ENCODE peak calls at places on chromosomes 6 and 20, in eight cellular contexts. C, J, E, B, T, H, W and K are unnamed samples.

GRCh38 chr6:14453712-14454466 is 336.3 kb downstream of the CD83 start:
- DNase-seq in B (no peak), H (no peak), C (no peak), T (no peak), E (no peak), W (no peak), J (no peak), K (no peak)

GRCh38 chr20:768426-768978 is at the start of gene SLC52A3:
- DNase-seq in B (peak), J (peak), C (no peak), E (peak), W (peak), H (no peak), T (no peak), K (peak)

GRCh38 chr20:53087034-53087777 is 115.0 kb downstream of the TSHZ2 start:
- DNase-seq in W (no peak), T (peak), E (no peak), C (no peak), B (no peak), J (no peak), H (no peak), K (no peak)

GRCh38 chr6:72819609-72820008 is 197.7 kb downstream of the KCNQ5 start:
- DNase-seq in H (no peak), B (no peak), T (no peak), J (no peak), E (no peak), W (no peak), C (no peak), K (peak)

GRCh38 chr20:3543901-3544507 is 73.2 kb downstream of the ATRN start:
- DNase-seq in E (peak), W (no peak), C (no peak), B (peak), T (no peak), J (no peak), H (no peak), K (peak)

GRCh38 chr6:41040101-41040910 is 1.3 kb upstream of the UNC5CL start:
- DNase-seq in B (peak), E (no peak), T (no peak), W (no peak), C (no peak), J (no peak), H (no peak), K (peak)

GRCh38 chr20:12093062-12093796 is 175.5 kb downstream of the BTBD3 start:
- DNase-seq in W (no peak), B (no peak), E (no peak), C (no peak), J (no peak), T (no peak), H (no peak), K (peak)

GRCh38 chr6:7389162-7389450 is 436 bp downstream of the CAGE1 start:
- DNase-seq in J (no peak), H (no peak), W (no peak), C (no peak), B (peak), T (no peak), E (no peak), K (no peak)

GRCh38 chr6:107353773-107354382 is 105.5 kb downstream of the PDSS2 start:
- DNase-seq in H (no peak), E (no peak), B (no peak), T (peak), W (no peak), J (no peak), C (no peak), K (no peak)

GRCh38 chr6:28211840-28212509 is 13.1 kb upstream of the ZSCAN9 start:
- DNase-seq in H (no peak), B (no peak), J (no peak), E (no peak), C (no peak), T (peak), W (no peak), K (no peak)

GRCh38 chr20:44780226-44780625 is 30.1 kb downstream of the RIMS4 start:
- DNase-seq in H (peak), E (no peak), W (peak), J (peak), C (peak), B (peak), T (peak), K (peak)

GRCh38 chr20:63847374-63848002 is 13.8 kb upstream of the ABHD16B start:
- DNase-seq in H (no peak), T (no peak), E (no peak), J (peak), W (peak), C (no peak), B (no peak), K (peak)

GRCh38 chr6:92538296-92538695 is 881.1 kb downstream of the EPHA7 start:
- DNase-seq in C (no peak), B (no peak), T (no peak), H (no peak), J (no peak), W (no peak), E (no peak), K (no peak)